ENCODE peak calls at places on chromosomes 6 and 20, in eight cellular contexts. L, C, G, E, O, A, S and K are unnamed samples.

GRCh38 chr6:122207794-122208193 is 191.7 kb upstream of the HSF2 start:
- DNase-seq in G (no peak), L (no peak), S (no peak), O (no peak), C (no peak), E (no peak), A (no peak), K (no peak)

GRCh38 chr20:6692566-6693168 is 74.8 kb upstream of the BMP2 start:
- DNase-seq in A (no peak), S (no peak), E (peak), O (no peak), C (no peak), G (no peak), L (no peak), K (no peak)

GRCh38 chr20:14821251-14821650 is 483.8 kb upstream of the FLRT3 start:
- DNase-seq in O (no peak), C (no peak), A (no peak), G (peak), S (no peak), E (no peak), L (no peak), K (no peak)

GRCh38 chr6:132153221-132153896 is 202.2 kb upstream of the CCN2 start:
- DNase-seq in S (no peak), E (no peak), G (no peak), A (no peak), L (no peak), C (no peak), O (no peak), K (no peak)

GRCh38 chr6:5328800-5329199 is 67.5 kb downstream of the FARS2 start:
- DNase-seq in E (no peak), O (no peak), S (no peak), A (no peak), G (no peak), L (no peak), C (no peak), K (no peak)

GRCh38 chr20:48734104-48734749 is 93.6 kb downstream of the PREX1 start:
- DNase-seq in C (no peak), A (no peak), G (no peak), E (no peak), O (no peak), L (no peak), S (no peak), K (no peak)

GRCh38 chr20:45998761-45999160 is 9.9 kb upstream of the MMP9 start:
- DNase-seq in O (no peak), C (no peak), E (no peak), A (peak), S (no peak), L (no peak), G (no peak), K (no peak)

GRCh38 chr6:165233089-165233488 is 76.3 kb downstream of the C6orf118 start:
- DNase-seq in S (no peak), L (no peak), O (no peak), C (no peak), E (no peak), A (no peak), G (no peak), K (no peak)

GRCh38 chr6:159693128-159693893 is at the start of gene SOD2:
- DNase-seq in C (peak), E (peak), S (no peak), A (peak), L (peak), G (peak), O (peak), K (peak)

GRCh38 chr6:10951675-10952282 is 64.9 kb downstream of the SYCP2L start:
- DNase-seq in L (no peak), C (no peak), S (no peak), O (no peak), G (no peak), A (no peak), E (no peak), K (no peak)

GRCh38 chr20:51425347-51426106 is 117.0 kb downstream of the NFATC2 start:
- DNase-seq in G (no peak), A (no peak), S (no peak), E (no peak), O (no peak), L (no peak), C (peak), K (no peak)

GRCh38 chr6:74320076-74320475 is 624.1 kb downstream of the CD109 start:
- DNase-seq in E (no peak), G (no peak), L (no peak), S (no peak), C (no peak), A (no peak), O (no peak), K (no peak)

GRCh38 chr6:151015320-151015719 is 149.8 kb downstream of the MTHFD1L start:
- DNase-seq in C (no peak), E (no peak), A (no peak), O (no peak), G (no peak), S (no peak), L (no peak), K (no peak)

GRCh38 chr6:79601020-79601609 is 30.0 kb upstream of the SH3BGRL2 start:
- DNase-seq in L (no peak), S (no peak), C (no peak), G (no peak), A (no peak), E (peak), O (no peak), K (peak)

GRCh38 chr6:139349464-139350020 is 24.9 kb downstream of the CITED2 start:
- DNase-seq in C (no peak), S (no peak), O (no peak), G (no peak), L (no peak), A (no peak), E (no peak), K (no peak)

GRCh38 chr6:129030231-129030630 is 147.3 kb downstream of the LAMA2 start:
- DNase-seq in E (no peak), L (no peak), O (no peak), C (no peak), A (no peak), S (no peak), G (no peak), K (no peak)

GRCh38 chr20:9241232-9241692 is 172.4 kb downstream of the PLCB4 start:
- DNase-seq in G (no peak), C (no peak), E (no peak), S (no peak), A (no peak), L (no peak), O (no peak), K (peak)

GRCh38 chr6:82862543-82862942 is 203.1 kb downstream of the UBE3D start:
- DNase-seq in O (no peak), G (no peak), C (no peak), E (no peak), A (no peak), L (no peak), S (no peak), K (no peak)

GRCh38 chr6:82111114-82111513 is 136.4 kb downstream of the IBTK start:
- DNase-seq in O (no peak), G (no peak), A (no peak), C (no peak), L (no peak), E (no peak), S (no peak), K (no peak)

GRCh38 chr20:47248448-47248966 is 108.0 kb downstream of the ZMYND8 start:
- DNase-seq in C (no peak), G (no peak), A (no peak), S (no peak), L (no peak), E (no peak), O (no peak), K (no peak)

GRCh38 chr6:41373919-41374617 is 38.7 kb downstream of the NCR2 start:
- DNase-seq in E (no peak), L (no peak), C (no peak), S (no peak), G (peak), O (no peak), A (peak), K (peak)

GRCh38 chr20:21175433-21175832 is 49.6 kb downstream of the KIZ start:
- DNase-seq in S (no peak), E (no peak), L (no peak), C (no peak), A (peak), O (no peak), G (no peak), K (peak)

GRCh38 chr6:149224399-149224798 is 93.1 kb upstream of the TAB2 start:
- DNase-seq in O (no peak), A (no peak), L (no peak), E (no peak), C (no peak), S (no peak), G (no peak), K (no peak)

GRCh38 chr6:132537977-132538376 is at the start of gene TAAR9:
- DNase-seq in L (no peak), E (no peak), G (no peak), O (no peak), C (no peak), A (no peak), S (no peak), K (no peak)

GRCh38 chr6:124854338-124854922 is 107.8 kb upstream of the RNF217 start:
- DNase-seq in O (no peak), E (peak), L (no peak), C (no peak), G (peak), A (no peak), S (no peak), K (peak)

GRCh38 chr6:47631248-47632196 is 66.9 kb upstream of the ADGRF4 start:
- DNase-seq in O (no peak), E (peak), G (peak), S (no peak), A (no peak), C (no peak), L (no peak), K (peak)

GRCh38 chr20:8244637-8245036 is 112.6 kb downstream of the PLCB1 start:
- DNase-seq in A (no peak), O (no peak), G (no peak), S (no peak), E (no peak), C (no peak), L (no peak), K (peak)

GRCh38 chr6:20644667-20645370 is 110.6 kb downstream of the CDKAL1 start:
- DNase-seq in E (no peak), O (no peak), A (peak), S (no peak), C (no peak), L (no peak), G (no peak), K (no peak)

GRCh38 chr6:85585741-85586140 is 7.9 kb downstream of the SNX14 start:
- DNase-seq in S (no peak), O (no peak), G (no peak), A (no peak), E (no peak), L (no peak), C (no peak), K (no peak)

GRCh38 chr6:89413006-89413400 is 930 bp upstream of the RRAGD start:
- DNase-seq in E (peak), G (no peak), S (no peak), C (no peak), A (no peak), L (no peak), O (no peak), K (no peak)

GRCh38 chr6:15352884-15353283 is 107.0 kb downstream of the JARID2 start:
- DNase-seq in A (no peak), L (no peak), E (no peak), S (no peak), C (no peak), G (peak), O (no peak), K (peak)

GRCh38 chr6:22873531-22874136 is 304.3 kb downstream of the HDGFL1 start:
- DNase-seq in O (no peak), G (no peak), L (no peak), A (no peak), E (no peak), C (no peak), S (no peak), K (no peak)

GRCh38 chr20:50038574-50038991 is 55.8 kb downstream of the SNAI1 start:
- DNase-seq in S (no peak), A (no peak), C (no peak), O (no peak), L (no peak), E (peak), G (peak), K (peak)

GRCh38 chr6:21500314-21500713 is 93.2 kb upstream of the SOX4 start:
- DNase-seq in C (no peak), S (no peak), A (no peak), E (peak), O (no peak), G (peak), L (no peak), K (peak)

GRCh38 chr6:15194453-15194852 is 51.4 kb upstream of the JARID2 start:
- DNase-seq in S (no peak), L (no peak), C (no peak), E (no peak), G (no peak), A (no peak), O (no peak), K (no peak)

GRCh38 chr6:75524322-75524972 is 30.8 kb upstream of the FILIP1 start:
- DNase-seq in C (no peak), O (no peak), E (no peak), L (no peak), S (no peak), A (no peak), G (no peak), K (no peak)

GRCh38 chr6:1497593-1498105 is 108.3 kb downstream of the FOXF2 start:
- DNase-seq in S (no peak), G (no peak), A (no peak), C (no peak), L (no peak), O (no peak), E (no peak), K (no peak)

GRCh38 chr6:68994561-68994960 is 359.5 kb downstream of the ADGRB3 start:
- DNase-seq in S (no peak), A (no peak), C (no peak), E (no peak), L (no peak), G (no peak), O (no peak), K (no peak)